ENCODE peak calls at places on chromosomes 1 and 21, in four cellular contexts. J, G, Q and F are unnamed samples.

GRCh38 chr1:54989968-54990810 is 8.5 kb upstream of the BSND start:
- DNase-seq in J (no peak), G (no peak), Q (no peak), F (no peak)

GRCh38 chr1:94045465-94046056 is 75.4 kb downstream of the ABCA4 start:
- DNase-seq in J (peak; percentile 83), G (peak; percentile 72), Q (no peak), F (peak; percentile 81)

GRCh38 chr1:179340915-179341314 is 24.9 kb upstream of the AXDND1 start:
- DNase-seq in J (no peak), G (no peak), Q (no peak), F (no peak)

GRCh38 chr1:181769846-181770245 is 286.5 kb downstream of the CACNA1E start:
- DNase-seq in J (no peak), G (no peak), Q (no peak), F (no peak)

GRCh38 chr1:97668945-97669344 is 251.9 kb downstream of the DPYD start:
- DNase-seq in J (no peak), G (peak; percentile 4), Q (no peak), F (no peak)

GRCh38 chr1:164635784-164636729 is 77.1 kb downstream of the PBX1 start:
- DNase-seq in J (no peak), G (no peak), Q (no peak), F (no peak)

GRCh38 chr21:27476696-27477095 is 509.8 kb upstream of the ADAMTS5 start:
- DNase-seq in J (no peak), G (peak; percentile 23), Q (no peak), F (no peak)

GRCh38 chr21:28719731-28720130 is 272.9 kb downstream of the LTN1 start:
- DNase-seq in J (no peak), G (no peak), Q (no peak), F (no peak)

GRCh38 chr1:218341325-218341724 is 3.8 kb upstream of the TGFB2 start:
- DNase-seq in J (no peak), G (peak; percentile 56), Q (no peak), F (no peak)

GRCh38 chr1:219124163-219124562 is 49.5 kb upstream of the LYPLAL1 start:
- DNase-seq in J (no peak), G (no peak), Q (no peak), F (no peak)

GRCh38 chr1:166164995-166165660 is 1.7 kb downstream of the FAM78B start:
- DNase-seq in J (peak; percentile 8), G (peak; percentile 64), Q (no peak), F (peak; percentile 83)

GRCh38 chr1:97913506-97913905 is 7.3 kb downstream of the DPYD start:
- DNase-seq in J (no peak), G (no peak), Q (no peak), F (no peak)

GRCh38 chr21:17796503-17796902 is 22.7 kb downstream of the C21orf91 start:
- DNase-seq in J (peak; percentile 77), G (no peak), Q (no peak), F (no peak)

GRCh38 chr21:31143021-31143420 is 104.7 kb upstream of the KRTAP19-8 start:
- DNase-seq in J (no peak), G (no peak), Q (no peak), F (no peak)

GRCh38 chr1:26530540-26530897 is 958 bp downstream of the RPS6KA1 start:
- DNase-seq in J (no peak), G (no peak), Q (no peak), F (peak; percentile 60)

GRCh38 chr1:26533951-26534514 is 4.5 kb downstream of the RPS6KA1 start:
- DNase-seq in J (no peak), G (peak; percentile 25), Q (no peak), F (no peak)

GRCh38 chr1:26529655-26530539 is at the start of gene RPS6KA1:
- DNase-seq in J (peak; percentile 38), G (peak; percentile 99), Q (no peak), F (peak; percentile 88)

GRCh38 chr1:26530898-26531598 is 1.5 kb downstream of the RPS6KA1 start:
- DNase-seq in J (peak; percentile 87), G (peak; percentile 51), Q (no peak), F (peak; percentile 81)

GRCh38 chr1:26531651-26532131 is 2.1 kb downstream of the RPS6KA1 start:
- DNase-seq in J (no peak), G (peak; percentile 13), Q (no peak), F (no peak)
- TF ChIP-seq TCF12 in J (no peak), G (no peak), Q (no peak), F (no peak)

GRCh38 chr1:115076384-115076906 is 12.9 kb downstream of the TSPAN2 start:
- DNase-seq in J (no peak), G (no peak), Q (no peak), F (no peak)
- TF ChIP-seq TCF12 in J (no peak), G (no peak), Q (no peak), F (no peak)

GRCh38 chr1:2310332-2311183 is 80.8 kb downstream of the MORN1 start:
- DNase-seq in J (no peak), G (no peak), Q (no peak), F (no peak)
- TF ChIP-seq TCF12 in J (no peak), G (no peak), Q (no peak), F (no peak)

DNA sequence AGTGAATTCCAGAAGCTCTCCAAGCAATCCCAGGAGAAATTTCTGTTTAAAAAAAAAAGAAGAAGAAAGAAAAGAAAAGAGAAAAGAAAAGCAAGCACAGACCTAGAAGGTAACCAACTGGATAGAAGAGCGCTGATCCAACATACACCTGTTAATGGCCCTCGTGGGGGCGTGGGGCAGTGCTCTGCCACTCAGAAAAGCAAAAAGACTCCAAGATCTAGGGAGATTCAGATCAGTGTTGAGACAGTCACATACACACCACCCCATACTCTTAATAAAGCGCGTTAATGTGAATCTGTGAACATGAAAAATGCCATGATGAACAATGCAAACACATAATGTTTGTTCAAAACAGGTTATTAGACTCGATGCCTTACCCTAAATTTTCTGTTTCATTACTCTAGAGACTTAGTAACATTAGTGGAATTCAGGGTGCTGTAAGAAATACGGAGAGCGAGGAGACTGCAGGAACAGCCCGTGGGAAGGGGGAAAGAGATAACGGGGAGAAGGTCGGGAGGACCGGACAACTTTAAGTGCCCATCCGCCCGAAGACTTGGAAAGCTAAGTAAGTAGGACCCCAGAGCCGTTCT is 406 bp downstream of the NME7 start:
- DNase-seq in J (no peak), G (peak; percentile 3), Q (no peak), F (no peak)
- TF ChIP-seq TCF12 in J (no peak), G (no peak), Q (no peak), F (no peak)